ENCODE peak calls at places on chromosomes 7 and 10, in seven cellular contexts. One of them, this sample, is unnamed.

GRCh38 chr10:95810198-95810976 is 54.4 kb downstream of the ENTPD1 start:
- DNase-seq in GM13976: no peak
- DNase-seq in psoas muscle: no peak
- DNase-seq in right atrium auricular region: no peak
- DNase-seq in RWPE1: no peak
- DNase-seq in Caco-2: no peak
- DNase-seq in stomach: no peak
- DNase-seq in this sample: no peak

GRCh38 chr10:128268015-128268722 is 141.9 kb upstream of the MKI67 start:
- DNase-seq in stomach: no peak
- DNase-seq in Caco-2: peak; percentile 62
- DNase-seq in psoas muscle: no peak
- DNase-seq in GM13976: peak; percentile 62
- DNase-seq in RWPE1: peak; percentile 20
- DNase-seq in right atrium auricular region: no peak
- DNase-seq in this sample: peak; percentile 35

GRCh38 chr10:23120001-23120934 is 24.9 kb downstream of the MSRB2 start:
- DNase-seq in Caco-2: no peak
- DNase-seq in right atrium auricular region: no peak
- DNase-seq in RWPE1: no peak
- DNase-seq in psoas muscle: no peak
- DNase-seq in stomach: no peak
- DNase-seq in GM13976: no peak
- DNase-seq in this sample: no peak

GRCh38 chr10:100153239-100153840 is 32.5 kb downstream of the ERLIN1 start:
- DNase-seq in stomach: no peak
- DNase-seq in RWPE1: peak; percentile 26
- DNase-seq in Caco-2: no peak
- DNase-seq in psoas muscle: no peak
- DNase-seq in GM13976: no peak
- DNase-seq in right atrium auricular region: no peak
- DNase-seq in this sample: no peak

GRCh38 chr10:84156768-84157167 is 16.8 kb upstream of the GPR15LG start:
- DNase-seq in RWPE1: no peak
- DNase-seq in right atrium auricular region: no peak
- DNase-seq in GM13976: no peak
- DNase-seq in Caco-2: no peak
- DNase-seq in stomach: no peak
- DNase-seq in psoas muscle: peak; percentile 31
- DNase-seq in this sample: peak; percentile 83

GRCh38 chr10:43962346-43963191 is 313.9 kb upstream of the ZNF32 start:
- DNase-seq in GM13976: no peak
- DNase-seq in psoas muscle: no peak
- DNase-seq in Caco-2: no peak
- DNase-seq in stomach: no peak
- DNase-seq in right atrium auricular region: peak; percentile 44
- DNase-seq in RWPE1: no peak
- DNase-seq in this sample: no peak

GRCh38 chr7:47833211-47833610 is 115.1 kb downstream of the PKD1L1 start:
- DNase-seq in psoas muscle: no peak
- DNase-seq in stomach: no peak
- DNase-seq in right atrium auricular region: peak; percentile 51
- DNase-seq in GM13976: no peak
- DNase-seq in Caco-2: no peak
- DNase-seq in RWPE1: no peak
- DNase-seq in this sample: no peak

GRCh38 chr10:1873916-1874315 is 136.6 kb upstream of the ADARB2 start:
- DNase-seq in right atrium auricular region: no peak
- DNase-seq in Caco-2: no peak
- DNase-seq in RWPE1: no peak
- DNase-seq in GM13976: no peak
- DNase-seq in stomach: no peak
- DNase-seq in psoas muscle: no peak
- DNase-seq in this sample: no peak

GRCh38 chr10:29099415-29099814 is 189.5 kb upstream of the LYZL1 start:
- DNase-seq in GM13976: no peak
- DNase-seq in Caco-2: no peak
- DNase-seq in right atrium auricular region: no peak
- DNase-seq in psoas muscle: no peak
- DNase-seq in stomach: no peak
- DNase-seq in RWPE1: no peak
- DNase-seq in this sample: no peak

GRCh38 chr7:119996634-119997033 is 276.3 kb upstream of the KCND2 start:
- DNase-seq in right atrium auricular region: no peak
- DNase-seq in GM13976: no peak
- DNase-seq in Caco-2: no peak
- DNase-seq in RWPE1: no peak
- DNase-seq in psoas muscle: no peak
- DNase-seq in stomach: no peak
- DNase-seq in this sample: no peak

GRCh38 chr10:1126461-1126860 is 70.3 kb downstream of the WDR37 start:
- DNase-seq in GM13976: no peak
- DNase-seq in Caco-2: no peak
- DNase-seq in right atrium auricular region: no peak
- DNase-seq in RWPE1: no peak
- DNase-seq in stomach: no peak
- DNase-seq in psoas muscle: no peak
- DNase-seq in this sample: no peak

GRCh38 chr10:51656467-51656866 is 42.9 kb downstream of the CSTF2T start:
- DNase-seq in Caco-2: no peak
- DNase-seq in stomach: no peak
- DNase-seq in right atrium auricular region: no peak
- DNase-seq in psoas muscle: no peak
- DNase-seq in RWPE1: no peak
- DNase-seq in GM13976: no peak
- DNase-seq in this sample: no peak

GRCh38 chr7:49324707-49325106 is 400.4 kb downstream of the CDC14C start:
- DNase-seq in psoas muscle: no peak
- DNase-seq in right atrium auricular region: no peak
- DNase-seq in RWPE1: peak; percentile 34
- DNase-seq in Caco-2: no peak
- DNase-seq in GM13976: no peak
- DNase-seq in stomach: no peak
- DNase-seq in this sample: no peak

GRCh38 chr7:44787762-44788161 is 8.7 kb upstream of the PPIA start:
- DNase-seq in RWPE1: no peak
- DNase-seq in stomach: no peak
- DNase-seq in Caco-2: no peak
- DNase-seq in right atrium auricular region: no peak
- DNase-seq in psoas muscle: no peak
- DNase-seq in GM13976: no peak
- DNase-seq in this sample: no peak

GRCh38 chr7:1920266-1920681 is 250.2 kb downstream of the ELFN1 start:
- DNase-seq in GM13976: peak; percentile 77
- DNase-seq in Caco-2: no peak
- DNase-seq in right atrium auricular region: no peak
- DNase-seq in stomach: no peak
- DNase-seq in RWPE1: no peak
- DNase-seq in psoas muscle: no peak
- DNase-seq in this sample: peak; percentile 66

GRCh38 chr10:6396652-6397051 is 183.4 kb downstream of the PRKCQ start:
- DNase-seq in psoas muscle: no peak
- DNase-seq in GM13976: no peak
- DNase-seq in right atrium auricular region: no peak
- DNase-seq in RWPE1: no peak
- DNase-seq in stomach: no peak
- DNase-seq in Caco-2: no peak
- DNase-seq in this sample: no peak

GRCh38 chr10:52437205-52437646 is 123.1 kb downstream of the DKK1 start:
- DNase-seq in right atrium auricular region: no peak
- DNase-seq in GM13976: peak; percentile 6
- DNase-seq in RWPE1: no peak
- DNase-seq in psoas muscle: no peak
- DNase-seq in Caco-2: no peak
- DNase-seq in stomach: no peak
- DNase-seq in this sample: no peak

GRCh38 chr7:94374231-94374630 is 20.5 kb upstream of the COL1A2 start:
- DNase-seq in GM13976: no peak
- DNase-seq in Caco-2: no peak
- DNase-seq in RWPE1: no peak
- DNase-seq in stomach: peak; percentile 36
- DNase-seq in right atrium auricular region: peak; percentile 81
- DNase-seq in psoas muscle: peak; percentile 76
- DNase-seq in this sample: no peak

GRCh38 chr10:80443531-80443974 is 10.6 kb upstream of the TSPAN14 start:
- DNase-seq in psoas muscle: no peak
- DNase-seq in stomach: no peak
- DNase-seq in RWPE1: no peak
- DNase-seq in right atrium auricular region: no peak
- DNase-seq in Caco-2: peak; percentile 49
- DNase-seq in GM13976: peak; percentile 54
- DNase-seq in this sample: peak; percentile 61

GRCh38 chr7:31648288-31648687 is 38.7 kb upstream of the PPP1R17 start:
- DNase-seq in psoas muscle: no peak
- DNase-seq in stomach: no peak
- DNase-seq in RWPE1: peak; percentile 15
- DNase-seq in right atrium auricular region: no peak
- DNase-seq in Caco-2: no peak
- DNase-seq in GM13976: no peak
- DNase-seq in this sample: no peak

GRCh38 chr7:47291461-47292051 is 290.4 kb downstream of the TNS3 start:
- DNase-seq in right atrium auricular region: peak; percentile 59
- DNase-seq in psoas muscle: no peak
- DNase-seq in GM13976: peak; percentile 62
- DNase-seq in Caco-2: no peak
- DNase-seq in RWPE1: peak; percentile 94
- DNase-seq in stomach: no peak
- DNase-seq in this sample: peak; percentile 42

GRCh38 chr7:123230147-123230546 is 30.4 kb upstream of the SLC13A1 start:
- DNase-seq in Caco-2: no peak
- DNase-seq in GM13976: no peak
- DNase-seq in psoas muscle: no peak
- DNase-seq in right atrium auricular region: no peak
- DNase-seq in stomach: no peak
- DNase-seq in RWPE1: no peak
- DNase-seq in this sample: no peak

GRCh38 chr7:110001254-110001938 is 1089.5 kb upstream of the LRRN3 start:
- DNase-seq in Caco-2: no peak
- DNase-seq in stomach: no peak
- DNase-seq in RWPE1: no peak
- DNase-seq in right atrium auricular region: no peak
- DNase-seq in psoas muscle: no peak
- DNase-seq in GM13976: no peak
- DNase-seq in this sample: no peak

GRCh38 chr10:129964611-129965417 is 740 bp upstream of the EBF3 start:
- DNase-seq in GM13976: no peak
- DNase-seq in stomach: no peak
- DNase-seq in Caco-2: no peak
- DNase-seq in right atrium auricular region: peak; percentile 61
- DNase-seq in psoas muscle: peak; percentile 40
- DNase-seq in RWPE1: no peak
- DNase-seq in this sample: no peak

GRCh38 chr7:100900978-100901377 is 5.3 kb upstream of the ACHE start:
- DNase-seq in right atrium auricular region: no peak
- DNase-seq in RWPE1: no peak
- DNase-seq in stomach: no peak
- DNase-seq in GM13976: no peak
- DNase-seq in Caco-2: no peak
- DNase-seq in psoas muscle: no peak
- DNase-seq in this sample: no peak
- TF ChIP-seq CTCF in right atrium auricular region: no peak
- TF ChIP-seq CTCF in RWPE1: no peak
- TF ChIP-seq CTCF in stomach: no peak
- TF ChIP-seq CTCF in GM13976: no peak
- TF ChIP-seq CTCF in Caco-2: no peak
- TF ChIP-seq CTCF in psoas muscle: no peak
- TF ChIP-seq CTCF in this sample: no peak

DNA sequence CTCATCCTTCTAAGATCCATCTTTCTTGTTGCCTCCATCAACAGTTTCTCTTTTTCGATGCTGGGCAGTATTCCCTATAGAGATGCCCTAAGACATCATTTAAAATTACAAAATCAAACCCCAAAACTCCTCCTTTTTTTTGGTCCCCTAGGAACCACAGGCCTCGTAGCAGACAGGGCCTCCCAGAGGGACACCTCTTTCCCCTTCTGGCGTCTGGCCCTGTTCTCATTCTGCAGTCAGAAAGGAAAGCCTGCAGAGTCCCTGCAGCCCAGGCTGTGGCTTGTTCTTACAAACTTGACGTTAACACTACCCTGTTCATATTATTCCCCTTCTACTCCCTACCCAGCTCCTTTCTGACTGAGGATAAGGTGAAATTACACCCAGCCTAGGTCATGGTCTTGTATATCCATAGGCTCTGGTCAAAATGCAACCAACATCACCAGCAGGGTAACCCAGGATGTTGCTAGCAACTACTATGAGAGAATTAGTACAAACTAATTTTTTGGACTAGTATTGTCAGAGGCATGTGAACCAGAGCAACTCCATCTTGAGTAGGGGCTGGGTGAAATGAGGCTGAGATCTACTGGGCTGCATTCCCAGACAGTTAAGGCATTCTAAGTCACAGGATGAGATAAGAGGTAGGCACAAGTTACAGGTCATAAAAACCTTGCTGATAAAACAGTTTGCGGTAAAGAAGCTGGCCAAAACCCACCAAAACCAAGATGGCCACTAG is 3.5 kb upstream of the EPHA1 start:
- DNase-seq in stomach: no peak
- DNase-seq in right atrium auricular region: peak; percentile 32
- DNase-seq in GM13976: no peak
- DNase-seq in psoas muscle: no peak
- DNase-seq in RWPE1: no peak
- DNase-seq in Caco-2: no peak
- DNase-seq in this sample: no peak
- TF ChIP-seq CTCF in stomach: no peak
- TF ChIP-seq CTCF in right atrium auricular region: no peak
- TF ChIP-seq CTCF in GM13976: no peak
- TF ChIP-seq CTCF in psoas muscle: no peak
- TF ChIP-seq CTCF in RWPE1: no peak
- TF ChIP-seq CTCF in Caco-2: no peak
- TF ChIP-seq CTCF in this sample: no peak

DNA sequence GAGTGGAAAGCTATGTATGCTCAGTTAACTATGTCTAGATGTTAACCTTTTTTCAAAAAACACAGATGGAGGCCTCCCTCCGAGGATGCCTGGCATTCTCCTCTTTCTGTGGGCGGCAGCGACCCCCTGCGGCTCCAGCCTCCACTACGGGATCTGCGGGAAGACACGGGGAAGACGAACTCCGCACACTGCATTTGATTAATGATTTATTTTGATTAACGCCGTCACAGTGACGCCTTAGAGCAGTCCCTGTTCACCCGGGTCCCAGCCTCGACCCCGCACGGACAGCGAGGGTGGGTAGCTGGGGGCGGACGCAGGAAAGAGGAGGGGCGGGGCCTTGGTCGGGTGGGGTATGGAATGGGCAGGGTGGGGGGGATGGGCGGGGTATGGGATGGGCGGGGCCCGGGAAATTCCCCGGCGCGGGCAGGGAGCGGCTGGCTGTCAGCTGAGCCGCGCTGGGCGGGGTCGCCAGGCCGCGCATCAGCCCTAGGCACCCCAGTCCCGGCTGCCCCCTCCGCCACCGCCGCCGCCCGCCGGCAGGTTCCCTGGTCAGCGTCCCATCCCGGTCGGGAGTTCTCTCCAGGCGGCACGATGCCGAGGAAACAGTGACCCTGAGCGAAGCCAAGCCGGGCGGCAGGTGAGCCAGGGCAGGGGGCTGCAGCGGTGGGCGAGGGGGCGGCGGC is at the start of gene OPTN:
- DNase-seq in stomach: peak; percentile 74
- DNase-seq in RWPE1: peak; percentile 90
- DNase-seq in psoas muscle: peak; percentile 79
- DNase-seq in GM13976: peak; percentile 94
- DNase-seq in Caco-2: peak; percentile 93
- DNase-seq in right atrium auricular region: peak; percentile 77
- DNase-seq in this sample: peak; percentile 79
- TF ChIP-seq CTCF in stomach: peak; percentile 41
- TF ChIP-seq CTCF in RWPE1: peak; percentile 70
- TF ChIP-seq CTCF in psoas muscle: peak; percentile 72
- TF ChIP-seq CTCF in GM13976: peak; percentile 58
- TF ChIP-seq CTCF in Caco-2: peak; percentile 87
- TF ChIP-seq CTCF in right atrium auricular region: peak; percentile 80
- TF ChIP-seq CTCF in this sample: peak; percentile 26

GRCh38 chr7:8702807-8703206 is 269.4 kb downstream of the NXPH1 start:
- DNase-seq in GM13976: no peak
- DNase-seq in right atrium auricular region: no peak
- DNase-seq in psoas muscle: no peak
- DNase-seq in RWPE1: no peak
- DNase-seq in Caco-2: no peak
- DNase-seq in stomach: no peak
- DNase-seq in this sample: no peak
- TF ChIP-seq CTCF in GM13976: no peak
- TF ChIP-seq CTCF in right atrium auricular region: no peak
- TF ChIP-seq CTCF in psoas muscle: no peak
- TF ChIP-seq CTCF in RWPE1: no peak
- TF ChIP-seq CTCF in Caco-2: no peak
- TF ChIP-seq CTCF in stomach: no peak
- TF ChIP-seq CTCF in this sample: no peak

This sample was measured in activated CD8-positive, alpha-beta T cell treated with anti-CD3 and anti-CD28 coated beads for 36 hours.